ENCODE peak calls at places on chromosomes 7 and 10, in nine cellular contexts. M is ovary, K is stomach, T is breast epithelium, P is uterus, F is body of pancreas, S is transverse colon, L is esophagus squamous epithelium, W is heart left ventricle. C is an unnamed sample.

GRCh38 chr10:79073784-79074432 is 5.1 kb downstream of the ZMIZ1 start:
- DNase-seq in M (peak; percentile 70), K (peak; percentile 62), T (no peak), P (no peak), F (peak; percentile 71), S (peak; percentile 84), L (no peak), W (peak; percentile 67), C (no peak)

GRCh38 chr7:16916733-16917132 is 35.0 kb upstream of the AGR3 start:
- DNase-seq in M (no peak), K (no peak), T (no peak), P (no peak), F (no peak), S (no peak), L (no peak), W (no peak), C (no peak)

GRCh38 chr10:114009281-114009996 is 34.2 kb upstream of the ADRB1 start:
- DNase-seq in M (no peak), K (no peak), T (no peak), P (no peak), F (no peak), S (no peak), L (no peak), W (no peak), C (no peak)

GRCh38 chr10:92464364-92464763 is 109.5 kb downstream of the IDE start:
- DNase-seq in M (no peak), K (no peak), T (no peak), P (no peak), F (no peak), S (no peak), L (no peak), W (no peak), C (no peak)

GRCh38 chr10:28984431-28984830 is 304.4 kb upstream of the LYZL1 start:
- DNase-seq in M (peak; percentile 78), K (peak; percentile 88), T (peak; percentile 88), P (peak; percentile 87), F (peak; percentile 95), S (peak; percentile 44), L (peak; percentile 21), W (peak; percentile 91), C (peak; percentile 78)

GRCh38 chr7:77415822-77416620 is at the start of gene GSAP:
- DNase-seq in M (peak; percentile 59), K (peak; percentile 83), T (peak; percentile 24), P (peak; percentile 45), F (peak; percentile 84), S (peak; percentile 81), L (no peak), W (peak; percentile 75), C (peak; percentile 54)

GRCh38 chr7:51276091-51276605 is 40.5 kb downstream of the COBL start:
- DNase-seq in M (no peak), K (no peak), T (no peak), P (no peak), F (no peak), S (no peak), L (no peak), W (no peak), C (no peak)

GRCh38 chr10:35465601-35466140 is 129.4 kb downstream of the CCNY start:
- DNase-seq in M (no peak), K (no peak), T (no peak), P (no peak), F (no peak), S (no peak), L (no peak), W (no peak), C (no peak)

GRCh38 chr10:116371737-116372136 is 47.5 kb downstream of the CCDC172 start:
- DNase-seq in M (no peak), K (no peak), T (no peak), P (no peak), F (no peak), S (no peak), L (no peak), W (no peak), C (no peak)

GRCh38 chr7:121351682-121352081 is 22.9 kb downstream of the WNT16 start:
- DNase-seq in M (no peak), K (no peak), T (no peak), P (no peak), F (no peak), S (no peak), L (no peak), W (no peak), C (no peak)

GRCh38 chr7:99122762-99123161 is 21.1 kb downstream of the SMURF1 start:
- DNase-seq in M (no peak), K (no peak), T (no peak), P (no peak), F (no peak), S (no peak), L (no peak), W (no peak), C (no peak)

GRCh38 chr7:99120503-99120902 is 23.4 kb downstream of the SMURF1 start:
- DNase-seq in M (no peak), K (no peak), T (no peak), P (no peak), F (no peak), S (no peak), L (no peak), W (no peak), C (no peak)

GRCh38 chr7:99123571-99124033 is 20.3 kb downstream of the SMURF1 start:
- DNase-seq in M (no peak), K (no peak), T (peak; percentile 60), P (no peak), F (no peak), S (no peak), L (no peak), W (no peak), C (peak; percentile 34)

GRCh38 chr7:99120916-99121315 is 23.0 kb downstream of the SMURF1 start:
- DNase-seq in M (no peak), K (no peak), T (no peak), P (no peak), F (no peak), S (no peak), L (no peak), W (no peak), C (no peak)

DNA sequence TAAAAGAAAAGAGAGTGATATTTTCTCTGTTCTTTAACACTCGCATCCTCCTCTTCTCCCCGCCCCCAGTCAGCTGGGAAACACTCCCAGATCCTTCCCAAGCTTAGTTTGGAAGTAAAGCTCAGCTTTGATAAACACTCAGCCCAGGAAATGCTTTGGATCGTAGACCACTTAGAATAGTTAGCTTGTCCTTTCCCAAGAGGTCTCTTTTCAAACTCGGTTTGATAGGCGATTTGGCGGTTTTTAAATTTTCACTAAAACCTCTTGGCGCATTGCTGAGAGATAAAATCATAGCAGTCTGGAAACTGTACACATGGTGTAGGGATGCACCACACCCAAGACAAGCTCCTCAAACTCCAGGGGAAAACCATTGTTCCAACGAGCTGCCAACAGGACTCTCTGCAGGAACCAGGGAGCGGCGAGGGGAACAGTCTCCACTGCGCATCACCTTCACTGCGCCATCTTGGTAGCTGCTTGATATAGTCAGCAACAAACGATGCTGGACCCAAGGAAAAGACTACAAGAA is 22.3 kb downstream of the SMURF1 start:
- DNase-seq in M (no peak), K (no peak), T (no peak), P (no peak), F (no peak), S (no peak), L (no peak), W (peak; percentile 61), C (no peak)
- H3K4me1 ChIP-seq in M (peaks cover 17% of the 10 kb centered on the region), K (peaks cover 83% of the 10 kb centered on the region), T (no peaks in the 10 kb centered on the region), P (no peaks in the 10 kb centered on the region), F (peaks cover 31% of the 10 kb centered on the region), S (peaks cover 37% of the 10 kb centered on the region), L (peaks cover 87% of the 10 kb centered on the region), W (peaks cover 58% of the 10 kb centered on the region), C (peaks cover 50% of the 10 kb centered on the region)

GRCh38 chr7:64667311-64667710 is 1.4 kb downstream of the ZNF107 start:
- DNase-seq in M (no peak), K (no peak), T (no peak), P (no peak), F (no peak), S (no peak), L (no peak), W (no peak), C (no peak)

GRCh38 chr7:64665980-64666674 is at the start of gene ZNF107:
- DNase-seq in M (peak; percentile 90), K (peak; percentile 88), T (peak; percentile 95), P (peak; percentile 94), F (peak; percentile 90), S (peak; percentile 92), L (peak; percentile 60), W (peak; percentile 95), C (peak; percentile 87)
- TF ChIP-seq POLR2A in M (no peak), K (no peak), T (peak; percentile 63), P (peak; percentile 37), F (peak; percentile 67), S (peak; percentile 50), L (no peak), W (no peak), C (no peak)

DNA sequence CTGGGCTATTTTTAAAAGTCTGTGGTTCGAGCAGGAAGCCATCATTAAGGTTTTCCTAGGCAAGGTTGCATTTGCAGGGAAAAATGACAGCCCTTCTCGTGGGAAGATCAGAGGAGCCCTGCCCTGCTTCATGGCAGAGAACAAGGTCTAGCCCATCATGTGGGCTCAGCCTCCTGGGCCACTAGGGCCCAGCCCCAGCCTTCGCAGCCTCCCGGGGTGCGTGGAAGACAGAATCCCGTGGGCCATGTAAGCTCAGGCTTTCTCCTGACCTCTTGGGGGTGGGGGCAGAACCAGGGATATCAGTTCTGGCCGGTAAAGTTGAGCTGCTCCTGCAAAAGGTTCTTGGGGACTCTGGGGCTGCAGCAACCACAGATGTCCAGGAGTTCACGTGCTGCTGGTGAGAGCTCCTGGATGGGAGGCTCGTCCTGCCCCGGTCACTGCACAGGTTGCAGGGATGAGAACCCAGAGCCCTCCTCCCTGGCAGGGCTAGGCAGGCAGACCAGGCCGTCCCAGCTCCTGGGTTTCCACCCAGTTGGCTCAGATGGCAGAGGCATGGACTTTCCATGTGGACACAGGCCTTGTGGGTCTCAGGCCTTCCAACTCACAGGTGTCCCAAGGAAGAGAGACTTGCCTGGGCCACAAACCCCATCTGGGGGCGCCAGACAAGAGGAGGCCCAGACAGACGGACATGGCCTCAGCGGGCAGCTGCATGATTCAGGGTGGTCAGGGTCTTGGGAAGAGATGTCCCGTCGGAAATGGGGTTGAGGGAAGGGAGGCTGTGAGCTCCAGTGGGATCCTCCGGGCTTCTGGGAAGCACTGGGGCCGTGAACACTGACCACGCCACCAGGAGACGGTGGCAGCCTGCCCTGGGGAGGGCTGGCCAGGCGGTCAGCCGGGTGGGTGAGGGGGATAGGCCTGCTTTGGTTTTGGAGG is 126.2 kb downstream of the NEURL1 start:
- DNase-seq in M (no peak), K (no peak), T (no peak), P (no peak), F (no peak), S (no peak), L (no peak), W (no peak), C (no peak)
- H3K4me1 ChIP-seq in M (peaks cover 44% of the 10 kb centered on the region), K (peaks cover 83% of the 10 kb centered on the region), T (peaks cover 32% of the 10 kb centered on the region), P (peaks cover 30% of the 10 kb centered on the region), F (peaks cover 17% of the 10 kb centered on the region), S (peaks cover 22% of the 10 kb centered on the region), L (peaks cover 98% of the 10 kb centered on the region), W (peaks cover 80% of the 10 kb centered on the region), C (peaks cover 66% of the 10 kb centered on the region)

DNA sequence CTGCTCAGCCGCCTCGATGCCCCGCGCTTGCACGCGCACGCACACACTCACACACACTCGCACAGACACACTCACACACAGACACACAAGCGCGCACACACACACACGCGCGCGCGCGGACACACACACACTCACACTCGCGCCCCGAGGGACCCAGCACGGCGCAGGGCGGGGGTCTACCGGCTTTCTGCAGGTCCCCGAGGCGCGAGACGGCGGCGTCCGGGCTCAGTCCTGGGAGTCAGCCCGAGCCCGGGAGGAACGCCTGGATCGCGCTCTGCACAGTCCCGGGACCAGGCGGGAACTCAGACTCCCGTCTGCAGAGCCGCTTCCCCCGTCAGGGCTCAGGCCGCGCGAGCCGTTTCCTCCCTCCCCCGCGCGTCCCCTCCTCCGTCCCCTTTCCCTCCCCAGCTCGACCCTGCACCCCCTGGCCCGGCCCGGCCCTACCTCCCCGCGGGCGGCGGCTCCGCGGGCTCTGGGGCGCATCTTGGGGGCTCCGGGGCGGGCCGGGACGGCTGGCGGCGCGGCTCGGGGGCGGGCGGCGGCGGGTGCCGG is 477 bp downstream of the DENND2A start:
- DNase-seq in M (peak; percentile 73), K (peak; percentile 34), T (no peak), P (peak; percentile 53), F (no peak), S (peak; percentile 38), L (no peak), W (peak; percentile 69), C (no peak)
- TF ChIP-seq POLR2A in M (no peak), K (no peak), T (no peak), P (no peak), F (no peak), S (no peak), L (no peak), W (no peak), C (no peak)